ENCODE peak calls at places on chromosomes 7 and 10, in five cellular contexts. E is OCI-LY7, K is K562, U is H9, R is adrenal gland. L is an unnamed sample. For H3K4me1, the result is how much of the 10 kb centered on the place peaks cover.

GRCh38 chr7:130131191-130131834 is 61.0 kb downstream of the KLHDC10 start:
- DNase-seq in E (no peak), U (no peak), R (no peak), K (peak), L (no peak)

GRCh38 chr10:125017547-125018298 is 75.8 kb downstream of the ZRANB1 start:
- DNase-seq in E (no peak), U (no peak), K (no peak), R (no peak), L (no peak)

GRCh38 chr7:29604702-29605101 is 41.1 kb downstream of the PRR15 start:
- DNase-seq in R (no peak), K (no peak), E (no peak), U (no peak), L (no peak)

GRCh38 chr7:51543801-51544553 is 227.4 kb upstream of the COBL start:
- DNase-seq in U (no peak), K (no peak), E (no peak), R (no peak), L (no peak)

GRCh38 chr7:157477550-157478212 is 140.9 kb downstream of the DNAJB6 start:
- DNase-seq in E (no peak), R (no peak), U (peak), K (no peak), L (no peak)

GRCh38 chr10:123325663-123326175 is 171.5 kb downstream of the BUB3 start:
- DNase-seq in E (no peak), R (no peak), K (no peak), U (no peak), L (no peak)

GRCh38 chr10:5600908-5601307 is 65.5 kb downstream of the ASB13 start:
- DNase-seq in K (no peak), R (no peak), E (no peak), U (no peak), L (no peak)

GRCh38 chr7:142482899-142483658 is 225.2 kb upstream of the PRSS58 start:
- DNase-seq in E (peak), K (peak), R (no peak), U (peak), L (peak)

GRCh38 chr10:67665491-67665890 is 30.5 kb downstream of the CTNNA3 start:
- DNase-seq in R (no peak), E (peak), U (no peak), K (no peak), L (no peak)

GRCh38 chr10:373516-374309 is 238.5 kb downstream of the ZMYND11 start:
- DNase-seq in U (no peak), K (no peak), R (no peak), E (no peak), L (no peak)

GRCh38 chr10:43234471-43235041 is 32.3 kb downstream of the RASGEF1A start:
- DNase-seq in E (no peak), R (peak), U (peak), K (no peak), L (peak)

GRCh38 chr10:75401569-75402485 is at the start of gene ZNF503:
- DNase-seq in E (no peak), K (peak), U (peak), R (peak), L (peak)

GRCh38 chr7:151032936-151033863 is 5.0 kb downstream of the ABCB8 start:
- DNase-seq in U (no peak), K (no peak), E (no peak), R (no peak), L (no peak)

GRCh38 chr7:36119005-36119711 is 33.9 kb upstream of the EEPD1 start:
- DNase-seq in K (no peak), U (no peak), E (no peak), R (peak), L (no peak)

GRCh38 chr10:16989826-16990293 is 139.8 kb downstream of the CUBN start:
- DNase-seq in K (no peak), R (no peak), U (peak), E (no peak), L (no peak)

DNA sequence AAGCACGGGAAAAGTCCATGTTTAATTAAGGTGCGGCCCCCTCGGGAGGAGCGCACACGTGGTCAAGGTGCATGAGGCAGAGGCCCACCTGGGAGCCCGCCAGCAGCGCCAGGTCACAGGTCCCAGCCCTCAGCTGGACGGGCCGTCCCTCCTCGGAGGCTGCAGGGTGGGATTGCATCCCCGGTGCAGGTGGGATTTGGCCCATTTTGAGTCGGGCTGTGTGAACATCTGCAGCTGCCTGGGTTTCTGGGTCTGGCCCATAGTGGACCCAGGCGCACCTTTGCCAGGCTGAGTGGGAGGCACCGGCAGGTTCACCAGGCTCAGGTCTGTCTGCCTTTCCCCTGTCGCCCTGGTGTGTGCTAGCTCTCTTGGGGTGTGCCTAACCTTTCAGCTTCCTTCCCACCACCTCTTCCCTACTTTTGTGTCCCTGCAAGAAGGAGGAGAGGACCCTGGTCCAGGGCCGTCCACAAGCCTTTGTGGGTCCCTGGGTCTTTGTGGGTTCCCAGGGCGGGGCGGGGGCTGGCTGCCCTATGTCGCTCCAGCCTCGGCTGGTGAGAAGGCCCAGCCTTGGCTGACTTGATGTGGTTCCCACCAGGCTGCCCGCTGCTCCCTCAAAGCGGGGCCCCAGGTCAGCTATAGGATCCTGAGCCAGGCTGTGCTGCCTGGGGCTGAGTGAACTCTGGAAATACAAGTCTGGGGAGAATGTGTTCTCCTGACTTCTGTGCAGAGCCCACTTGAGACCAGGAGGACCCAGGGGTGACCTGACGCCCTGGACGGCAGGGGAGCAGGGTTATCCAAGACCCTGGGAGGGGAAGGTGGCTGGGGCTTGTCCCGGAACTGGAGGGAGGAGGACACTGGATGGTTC is 186.7 kb upstream of the SHH start:
- DNase-seq in E (no peak), U (peak), R (no peak), K (no peak), L (no peak)
- H3K4me1 ChIP-seq in E (under half), U (under half), R (under half), K (under half), L (under half)

DNA sequence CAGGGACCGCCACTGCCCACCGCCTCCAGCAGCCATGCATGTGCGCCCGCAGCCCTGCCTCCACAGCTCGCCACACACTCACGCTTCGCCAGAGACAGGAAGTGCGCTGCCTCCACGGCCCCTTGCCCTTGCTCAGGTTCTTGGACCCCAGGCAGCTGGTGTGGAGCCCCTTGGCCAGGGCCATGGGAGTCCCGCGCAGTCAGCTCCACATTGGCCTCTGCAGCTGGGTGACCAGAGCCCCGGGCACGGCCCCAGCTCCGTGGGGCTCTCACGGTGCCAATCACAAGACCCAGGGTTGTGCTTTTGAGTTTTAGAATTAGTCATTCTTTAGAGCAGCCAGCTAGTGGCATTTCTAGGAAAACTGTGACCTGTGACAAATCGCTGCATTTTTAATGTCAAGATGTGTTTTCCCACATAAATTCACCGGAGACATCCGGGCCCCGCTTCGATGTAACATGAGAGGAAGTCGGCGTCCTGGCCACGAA is 4.3 kb upstream of the UTF1 start:
- DNase-seq in U (no peak), K (no peak), R (no peak), E (no peak), L (no peak)
- H3K27ac ChIP-seq in U (no peak), K (peak), R (no peak), E (no peak), L (no peak)

GRCh38 chr10:69338133-69338456 is 59.8 kb downstream of the HK1 start:
- DNase-seq in E (no peak), U (no peak), K (no peak), R (no peak), L (no peak)
- H3K4me1 ChIP-seq in E (under half), U (under half), K (half or more), R (under half), L (half or more)

DNA sequence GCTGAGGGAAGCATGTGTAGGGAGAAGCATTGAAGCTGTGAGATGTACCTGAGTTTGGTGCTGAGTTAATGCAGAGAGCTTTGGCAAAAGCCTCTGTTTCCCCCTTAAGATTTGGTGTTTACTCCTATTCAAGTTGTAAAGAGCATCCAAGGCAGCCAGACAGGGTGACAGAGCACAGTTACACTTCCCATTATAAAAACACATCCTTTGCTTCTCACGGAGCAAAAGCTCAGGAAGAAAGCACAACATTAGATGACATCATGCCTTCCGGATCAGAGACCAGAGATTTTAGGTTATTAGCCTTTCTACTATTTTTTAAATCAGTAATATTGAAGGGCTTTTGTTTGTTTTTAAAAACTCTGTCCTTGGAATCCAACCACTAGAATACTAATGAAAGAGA is 182.9 kb downstream of the DOCK4 start:
- DNase-seq in K (no peak), U (no peak), E (no peak), R (no peak), L (no peak)
- H3K27ac ChIP-seq in K (no peak), U (no peak), E (no peak), R (no peak), L (no peak)

DNA sequence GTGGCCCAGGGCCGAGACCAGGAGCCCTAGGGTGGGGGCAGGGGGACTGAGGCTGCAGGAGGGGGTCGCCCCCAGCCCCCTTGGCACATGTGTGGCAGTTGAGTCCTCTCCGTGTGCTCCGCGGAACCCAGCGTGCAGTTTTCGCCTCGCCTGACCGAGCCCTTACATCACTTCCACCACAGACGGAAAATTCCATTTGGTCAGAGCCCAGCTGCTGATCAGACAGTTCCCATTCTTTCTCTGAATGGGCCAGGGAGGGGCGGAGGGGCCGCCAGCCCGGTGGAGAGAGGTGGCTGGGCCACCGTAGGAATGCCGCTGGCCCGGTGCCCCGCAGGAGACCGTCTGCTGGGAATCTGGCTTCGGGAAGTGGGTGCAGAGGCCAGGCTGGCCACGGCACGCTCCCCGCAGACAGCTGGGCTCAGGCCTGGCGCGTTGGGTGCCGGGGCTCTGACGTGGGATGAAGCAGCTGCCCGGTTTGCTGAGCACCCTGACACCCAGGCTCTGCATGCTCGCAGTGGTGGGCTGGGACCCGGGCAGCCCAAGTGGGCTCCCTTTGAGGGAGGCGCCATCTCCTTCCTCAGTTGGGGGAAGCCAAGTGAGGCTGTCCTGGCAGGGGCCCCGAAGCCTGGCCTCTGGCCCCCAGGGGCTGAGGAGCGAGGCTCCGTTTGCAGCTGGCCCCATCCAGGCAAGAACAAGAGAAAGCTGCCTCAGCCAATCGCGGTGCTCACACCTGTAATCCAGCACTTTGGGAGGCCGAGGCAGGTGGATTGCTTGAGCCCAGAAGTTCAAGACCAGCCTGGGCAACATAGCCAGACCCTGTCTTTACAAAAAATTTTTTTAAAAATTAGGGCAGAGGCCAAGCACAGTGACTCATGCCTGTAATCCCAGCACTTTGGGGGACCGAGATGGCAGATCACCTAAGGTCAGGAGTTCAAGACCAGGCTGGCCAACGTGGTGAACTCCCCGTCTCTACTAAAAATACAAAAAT is 9.9 kb downstream of the TTYH3 start:
- DNase-seq in U (peak), E (peak), R (peak), K (no peak), L (peak)
- H3K4me1 ChIP-seq in U (under half), E (half or more), R (half or more), K (half or more), L (half or more)